ENCODE peak calls at places on chromosome 4, in nine cellular contexts. J is spleen, C is OCI-LY7, S is upper lobe of left lung, A is stomach, R is HFF-Myc, K is cardiac fibroblast, N is gastrocnemius medialis, L is right atrium auricular region. Q is an unnamed sample.

GRCh38 chr4:168868044-168868855 is 141.8 kb downstream of the CBR4 start:
- DNase-seq in K (peak), C (no peak), A (no peak), S (no peak), J (no peak), R (peak), L (no peak), N (no peak), Q (no peak)

GRCh38 chr4:13642163-13642562 is 14.6 kb upstream of the BOD1L1 start:
- DNase-seq in L (no peak), R (no peak), N (no peak), C (no peak), J (no peak), S (no peak), K (peak), A (no peak), Q (no peak)

GRCh38 chr4:112865443-112865842 is 184.0 kb upstream of the ANK2 start:
- DNase-seq in R (no peak), S (no peak), J (no peak), L (no peak), A (no peak), K (no peak), N (no peak), C (no peak), Q (no peak)

GRCh38 chr4:1499465-1499864 is 93.2 kb upstream of the NKX1-1 start:
- DNase-seq in N (no peak), J (no peak), C (no peak), A (no peak), R (no peak), K (no peak), L (no peak), S (no peak), Q (no peak)

GRCh38 chr4:82005153-82005552 is 368.6 kb downstream of the HNRNPD start:
- DNase-seq in A (no peak), R (no peak), J (no peak), L (no peak), N (no peak), K (no peak), C (no peak), S (no peak), Q (peak)

GRCh38 chr4:89283226-89283974 is 24.2 kb downstream of the GPRIN3 start:
- DNase-seq in S (peak), R (no peak), N (no peak), C (no peak), L (no peak), A (no peak), K (no peak), J (no peak), Q (no peak)

GRCh38 chr4:174828845-174829701 is at the start of gene GLRA3:
- DNase-seq in J (peak), R (peak), A (peak), C (peak), K (peak), S (peak), N (no peak), L (no peak), Q (peak)

GRCh38 chr4:150007512-150007911 is 70.7 kb upstream of the DCLK2 start:
- DNase-seq in S (no peak), A (no peak), R (peak), C (no peak), N (no peak), L (no peak), J (no peak), K (no peak), Q (no peak)

GRCh38 chr4:19455196-19455595 is 796.5 kb upstream of the SLIT2 start:
- DNase-seq in K (no peak), R (no peak), S (no peak), L (no peak), J (no peak), N (no peak), C (no peak), A (no peak), Q (no peak)

GRCh38 chr4:41658106-41658505 is 90.4 kb downstream of the PHOX2B start:
- DNase-seq in R (no peak), J (no peak), S (no peak), A (no peak), N (no peak), K (no peak), L (no peak), C (no peak), Q (no peak)
- TF ChIP-seq CTCF in R (no peak), J (no peak), S (no peak), A (no peak), N (no peak), K (no peak), L (no peak), C (no peak), Q (no peak)

GRCh38 chr4:140296335-140296753 is 77.1 kb upstream of the SCOC start:
- DNase-seq in L (peak), C (no peak), N (peak), J (no peak), R (peak), S (no peak), K (peak), A (peak), Q (no peak)
- H3K4me3 ChIP-seq in L (no peak), C (no peak), N (no peak), J (no peak), R (no peak), S (no peak), K (no peak), A (no peak), Q (no peak)

GRCh38 chr4:185936650-185937376 is 124.8 kb upstream of the SORBS2 start:
- DNase-seq in J (no peak), S (no peak), N (no peak), L (no peak), C (no peak), R (no peak), K (no peak), A (no peak), Q (peak)
- TF ChIP-seq CTCF in J (no peak), S (no peak), N (no peak), L (no peak), C (no peak), R (no peak), K (no peak), A (no peak), Q (no peak)

GRCh38 chr4:172808196-172808595 is 360.4 kb upstream of the GALNT7 start:
- DNase-seq in S (no peak), K (no peak), J (no peak), R (no peak), A (no peak), C (no peak), L (no peak), N (no peak), Q (no peak)
- H3K4me3 ChIP-seq in S (no peak), K (no peak), J (no peak), R (no peak), A (no peak), C (no peak), L (no peak), N (no peak), Q (no peak)

DNA sequence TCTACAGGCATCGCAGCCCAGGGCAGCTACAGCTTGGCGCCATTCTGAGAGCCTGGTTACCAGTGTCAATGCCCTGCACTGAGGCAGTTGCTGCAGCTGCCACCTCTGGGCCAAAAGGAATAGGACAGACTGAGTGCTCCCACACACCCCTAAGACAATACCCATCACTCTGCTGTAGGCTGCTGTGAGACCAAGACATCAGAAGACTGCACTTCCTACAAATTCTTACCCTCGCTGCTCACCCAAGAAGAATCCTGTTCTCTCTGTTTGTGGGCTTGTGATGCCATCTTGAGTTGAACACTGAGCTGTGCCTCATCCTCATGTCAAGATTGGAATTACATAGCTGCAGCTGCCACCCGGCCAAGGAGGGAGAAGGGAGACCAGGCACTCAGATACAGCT is 1847.0 kb upstream of the PCDH10 start:
- DNase-seq in R (no peak), C (no peak), L (no peak), K (no peak), A (no peak), J (peak), S (no peak), N (no peak), Q (no peak)
- TF ChIP-seq CTCF in R (no peak), C (no peak), L (no peak), K (no peak), A (no peak), J (no peak), S (no peak), N (no peak), Q (no peak)

GRCh38 chr4:154399259-154399974 is 92.2 kb downstream of the DCHS2 start:
- DNase-seq in C (no peak), L (no peak), A (no peak), K (peak), J (no peak), S (no peak), R (no peak), N (no peak), Q (peak)
- H3K4me3 ChIP-seq in C (no peak), L (no peak), A (peak), K (no peak), J (no peak), S (peak), R (no peak), N (peak), Q (no peak)

DNA sequence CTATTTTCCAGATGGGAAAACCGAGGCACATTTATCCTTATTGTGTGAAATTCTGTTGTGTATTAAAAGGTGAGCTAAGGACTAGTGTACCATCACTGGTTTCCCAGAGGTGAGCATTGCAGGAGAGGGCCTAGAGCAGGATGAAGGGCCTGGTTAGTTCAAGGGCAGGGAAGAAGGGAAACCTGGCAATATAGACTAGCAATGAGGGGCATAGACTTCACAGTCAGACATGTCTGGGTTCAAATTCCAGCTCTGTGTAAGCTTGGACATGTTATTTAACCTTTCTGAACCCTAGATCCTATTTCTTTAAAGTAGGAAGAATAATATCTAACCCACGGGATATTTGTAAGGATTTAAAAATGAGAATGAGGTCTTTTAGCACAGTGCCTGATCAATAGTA is 50.8 kb downstream of the WDR19 start:
- DNase-seq in C (no peak), N (no peak), J (no peak), L (no peak), R (no peak), A (no peak), K (no peak), S (no peak), Q (no peak)
- TF ChIP-seq CTCF in C (no peak), N (no peak), J (no peak), L (no peak), R (no peak), A (no peak), K (no peak), S (no peak), Q (no peak)

GRCh38 chr4:15649914-15650545 is 5.1 kb downstream of the FBXL5 start:
- DNase-seq in K (peak), C (peak), R (no peak), J (no peak), N (peak), S (peak), A (no peak), L (no peak), Q (no peak)
- H3K4me3 ChIP-seq in K (no peak), C (no peak), R (no peak), J (no peak), N (no peak), S (no peak), A (no peak), L (no peak), Q (no peak)

GRCh38 chr4:77376788-77377460 is 219.9 kb downstream of the CCNG2 start:
- DNase-seq in J (no peak), A (no peak), L (no peak), C (no peak), S (no peak), N (no peak), R (no peak), K (no peak), Q (no peak)
- TF ChIP-seq CTCF in J (no peak), A (no peak), L (no peak), C (peak), S (no peak), N (no peak), R (no peak), K (no peak), Q (no peak)

DNA sequence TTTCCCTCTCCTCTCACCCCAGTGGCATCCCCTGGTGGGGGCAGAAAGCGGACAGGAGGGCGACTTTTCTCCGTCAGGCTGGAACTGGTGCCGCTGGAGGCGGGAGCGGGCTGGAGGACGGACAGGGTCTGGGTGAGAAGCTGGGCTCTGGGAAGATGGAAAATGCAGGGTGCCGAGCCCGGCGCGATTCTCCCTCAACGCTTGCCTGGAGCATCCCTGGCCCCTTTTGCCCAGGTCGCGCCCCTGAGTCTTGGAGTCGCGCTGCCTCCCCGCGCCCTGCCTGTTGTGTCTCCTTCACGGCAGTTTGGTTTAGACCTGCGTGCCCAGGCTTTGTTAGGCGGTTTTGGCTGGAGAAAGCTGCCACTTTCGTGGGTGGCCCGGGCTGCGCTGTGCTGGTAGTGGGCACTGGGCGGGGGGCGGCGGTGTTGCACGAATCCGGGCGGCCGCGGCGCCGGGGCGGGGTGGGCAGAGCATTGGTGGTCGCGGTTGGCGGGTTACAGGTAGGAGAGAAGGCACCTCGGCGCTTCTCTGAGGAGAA is 2.0 kb downstream of the ADGRL3 start:
- DNase-seq in K (peak), R (no peak), L (no peak), N (no peak), S (no peak), J (peak), A (no peak), C (no peak), Q (no peak)
- H3K4me3 ChIP-seq in K (peak), R (no peak), L (peak), N (peak), S (peak), J (peak), A (peak), C (no peak), Q (peak)